ENCODE peak calls at places on chromosomes 16 and 17, in five cellular contexts. O is NCI-H460; F is activated CD4-positive, alpha-beta T cell treated with anti-CD3 and anti-CD28 coated beads, Interleukin-2, amount 10 ng/mL, durations not matched to agents 24 days and 14 days; B is HS-27A; V is AG09309. C is an unnamed sample.

GRCh38 chr17:67891481-67892119 is 66.3 kb downstream of the BPTF start:
- DNase-seq in V (peak; percentile 32), O (peak; percentile 38), F (peak; percentile 51), B (no peak), C (peak; percentile 53)

GRCh38 chr16:2697401-2697948 is 15.2 kb downstream of the KCTD5 start:
- DNase-seq in O (no peak), V (no peak), F (no peak), B (no peak), C (no peak)

GRCh38 chr16:52435573-52435972 is 111.4 kb downstream of the TOX3 start:
- DNase-seq in V (no peak), B (no peak), F (no peak), O (no peak), C (no peak)

GRCh38 chr16:86664518-86665318 is 86.4 kb downstream of the FOXL1 start:
- DNase-seq in F (peak; percentile 85), B (peak; percentile 93), V (peak; percentile 85), O (peak; percentile 88), C (peak; percentile 81)

GRCh38 chr16:74224828-74225227 is 71.8 kb upstream of the PSMD7 start:
- DNase-seq in O (no peak), V (no peak), F (no peak), B (no peak), C (peak; percentile 28)

GRCh38 chr17:82957961-82958491 is 118.2 kb upstream of the ZNF750 start:
- DNase-seq in O (no peak), V (no peak), F (no peak), B (no peak), C (no peak)

GRCh38 chr17:78883533-78884131 is 19.4 kb downstream of the CEP295NL start:
- DNase-seq in O (peak; percentile 57), V (peak; percentile 82), F (no peak), B (peak; percentile 82), C (peak; percentile 90)

GRCh38 chr17:59572301-59572924 is 7.0 kb downstream of the DHX40 start:
- DNase-seq in F (no peak), B (no peak), V (peak; percentile 59), O (no peak), C (no peak)

GRCh38 chr16:80794071-80794470 is 10.3 kb downstream of the CDYL2 start:
- DNase-seq in O (no peak), V (no peak), B (no peak), F (no peak), C (no peak)

GRCh38 chr16:48282636-48283263 is 35.4 kb upstream of the ABCC11 start:
- DNase-seq in V (no peak), B (no peak), F (no peak), O (no peak), C (no peak)

GRCh38 chr17:2054740-2055493 is at the start of gene HIC1:
- DNase-seq in F (peak; percentile 96), V (no peak), B (no peak), O (peak; percentile 46), C (no peak)

GRCh38 chr17:38425744-38426143 is 2.5 kb upstream of the ARHGAP23 start:
- DNase-seq in V (no peak), B (no peak), O (no peak), F (no peak), C (no peak)

GRCh38 chr16:63883091-63883490 is 1238.8 kb downstream of the CDH11 start:
- DNase-seq in O (no peak), B (no peak), V (no peak), F (no peak), C (no peak)

GRCh38 chr16:87454391-87454790 is 38.4 kb downstream of the ZCCHC14 start:
- DNase-seq in F (no peak), O (no peak), V (no peak), B (no peak), C (no peak)

GRCh38 chr17:77148109-77148958 is 7.6 kb downstream of the SEC14L1 start:
- DNase-seq in O (no peak), F (no peak), V (no peak), B (no peak), C (no peak)

GRCh38 chr17:60471451-60471850 is 49.2 kb downstream of the CHCT1 start:
- DNase-seq in B (no peak), F (no peak), O (no peak), V (no peak), C (no peak)

GRCh38 chr17:16300554-16300953 is 52.7 kb downstream of the CENPV start:
- DNase-seq in V (no peak), O (no peak), F (no peak), B (no peak), C (no peak)

GRCh38 chr17:2181206-2181983 is 122.2 kb downstream of the SMG6 start:
- DNase-seq in B (no peak), F (no peak), O (no peak), V (peak; percentile 82), C (no peak)

GRCh38 chr17:30545024-30545423 is 67.8 kb downstream of the GOSR1 start:
- DNase-seq in F (no peak), O (no peak), V (no peak), B (no peak), C (no peak)

GRCh38 chr17:83119987-83120864 is 40.8 kb downstream of the METRNL start:
- DNase-seq in F (peak; percentile 69), V (no peak), B (no peak), O (no peak), C (no peak)

GRCh38 chr16:50591800-50592771 is 43.9 kb downstream of the NKD1 start:
- DNase-seq in F (no peak), O (no peak), B (no peak), V (no peak), C (no peak)

C was measured in HS-5.